ENCODE peak calls at places on chromosome 1, in seven cellular contexts. One of them, this sample, is unnamed.

GRCh38 chr1:233295775-233296322 is 324 bp upstream of the PCNX2 start:
- DNase-seq in neural crest cell: no peak
- DNase-seq in HFF-Myc: no peak
- DNase-seq in IMR-90: no peak
- DNase-seq in foreskin keratinocyte: no peak
- DNase-seq in mammary epithelial cell: no peak
- DNase-seq in type B pancreatic cell: no peak
- DNase-seq in this sample: no peak

GRCh38 chr1:165707984-165708706 is 9.8 kb upstream of the ALDH9A1 start:
- DNase-seq in IMR-90: no peak
- DNase-seq in type B pancreatic cell: no peak
- DNase-seq in HFF-Myc: no peak
- DNase-seq in foreskin keratinocyte: no peak
- DNase-seq in mammary epithelial cell: no peak
- DNase-seq in neural crest cell: no peak
- DNase-seq in this sample: no peak

GRCh38 chr1:201724760-201725105 is 104.2 kb upstream of the IPO9 start:
- DNase-seq in mammary epithelial cell: no peak
- DNase-seq in foreskin keratinocyte: no peak
- DNase-seq in IMR-90: peak
- DNase-seq in type B pancreatic cell: no peak
- DNase-seq in HFF-Myc: no peak
- DNase-seq in neural crest cell: no peak
- DNase-seq in this sample: peak

GRCh38 chr1:222012816-222013215 is 270.9 kb upstream of the DUSP10 start:
- DNase-seq in type B pancreatic cell: no peak
- DNase-seq in neural crest cell: no peak
- DNase-seq in IMR-90: no peak
- DNase-seq in foreskin keratinocyte: no peak
- DNase-seq in mammary epithelial cell: no peak
- DNase-seq in HFF-Myc: no peak
- DNase-seq in this sample: no peak

GRCh38 chr1:25161981-25162380 is 70.3 kb downstream of the SYF2 start:
- DNase-seq in foreskin keratinocyte: no peak
- DNase-seq in type B pancreatic cell: no peak
- DNase-seq in mammary epithelial cell: no peak
- DNase-seq in neural crest cell: no peak
- DNase-seq in IMR-90: no peak
- DNase-seq in HFF-Myc: no peak
- DNase-seq in this sample: no peak

GRCh38 chr1:202286622-202287097 is 55.1 kb downstream of the UBE2T start:
- DNase-seq in neural crest cell: no peak
- DNase-seq in HFF-Myc: peak
- DNase-seq in IMR-90: peak
- DNase-seq in type B pancreatic cell: no peak
- DNase-seq in mammary epithelial cell: no peak
- DNase-seq in foreskin keratinocyte: no peak
- DNase-seq in this sample: no peak

GRCh38 chr1:231631717-231632116 is 5.1 kb downstream of the DISC1 start:
- DNase-seq in IMR-90: peak
- DNase-seq in neural crest cell: no peak
- DNase-seq in type B pancreatic cell: no peak
- DNase-seq in foreskin keratinocyte: no peak
- DNase-seq in mammary epithelial cell: no peak
- DNase-seq in HFF-Myc: no peak
- DNase-seq in this sample: no peak

GRCh38 chr1:8910914-8911313 is 32.4 kb upstream of the ENO1 start:
- DNase-seq in neural crest cell: no peak
- DNase-seq in foreskin keratinocyte: no peak
- DNase-seq in mammary epithelial cell: peak
- DNase-seq in IMR-90: peak
- DNase-seq in HFF-Myc: no peak
- DNase-seq in type B pancreatic cell: no peak
- DNase-seq in this sample: no peak

GRCh38 chr1:162091681-162092524 is 22.4 kb downstream of the NOS1AP start:
- DNase-seq in HFF-Myc: no peak
- DNase-seq in IMR-90: no peak
- DNase-seq in type B pancreatic cell: no peak
- DNase-seq in neural crest cell: no peak
- DNase-seq in foreskin keratinocyte: no peak
- DNase-seq in mammary epithelial cell: no peak
- DNase-seq in this sample: no peak

GRCh38 chr1:150613061-150613920 is 16.1 kb downstream of the ENSA start:
- DNase-seq in mammary epithelial cell: peak
- DNase-seq in type B pancreatic cell: no peak
- DNase-seq in HFF-Myc: peak
- DNase-seq in neural crest cell: no peak
- DNase-seq in foreskin keratinocyte: peak
- DNase-seq in IMR-90: peak
- DNase-seq in this sample: peak

GRCh38 chr1:66436378-66437135 is 97.4 kb upstream of the SGIP1 start:
- DNase-seq in foreskin keratinocyte: peak
- DNase-seq in IMR-90: peak
- DNase-seq in type B pancreatic cell: no peak
- DNase-seq in mammary epithelial cell: peak
- DNase-seq in neural crest cell: no peak
- DNase-seq in HFF-Myc: peak
- DNase-seq in this sample: no peak

GRCh38 chr1:11879311-11880180 is 20.8 kb upstream of the NPPB start:
- DNase-seq in type B pancreatic cell: no peak
- DNase-seq in mammary epithelial cell: no peak
- DNase-seq in HFF-Myc: no peak
- DNase-seq in IMR-90: no peak
- DNase-seq in neural crest cell: no peak
- DNase-seq in foreskin keratinocyte: no peak
- DNase-seq in this sample: no peak

GRCh38 chr1:72724951-72725863 is 442.9 kb upstream of the NEGR1 start:
- DNase-seq in HFF-Myc: no peak
- DNase-seq in IMR-90: no peak
- DNase-seq in type B pancreatic cell: peak
- DNase-seq in mammary epithelial cell: no peak
- DNase-seq in neural crest cell: peak
- DNase-seq in foreskin keratinocyte: no peak
- DNase-seq in this sample: peak

GRCh38 chr1:229885568-229886495 is 181.2 kb upstream of the GALNT2 start:
- DNase-seq in mammary epithelial cell: no peak
- DNase-seq in foreskin keratinocyte: no peak
- DNase-seq in neural crest cell: no peak
- DNase-seq in IMR-90: no peak
- DNase-seq in HFF-Myc: no peak
- DNase-seq in type B pancreatic cell: peak
- DNase-seq in this sample: no peak

GRCh38 chr1:56517404-56518130 is 61.8 kb downstream of the PLPP3 start:
- DNase-seq in neural crest cell: no peak
- DNase-seq in IMR-90: no peak
- DNase-seq in foreskin keratinocyte: no peak
- DNase-seq in HFF-Myc: no peak
- DNase-seq in mammary epithelial cell: peak
- DNase-seq in type B pancreatic cell: no peak
- DNase-seq in this sample: no peak

GRCh38 chr1:202264300-202265075 is 70.9 kb downstream of the LGR6 start:
- DNase-seq in mammary epithelial cell: no peak
- DNase-seq in type B pancreatic cell: no peak
- DNase-seq in IMR-90: no peak
- DNase-seq in HFF-Myc: no peak
- DNase-seq in foreskin keratinocyte: no peak
- DNase-seq in neural crest cell: no peak
- DNase-seq in this sample: no peak

GRCh38 chr1:22451702-22452400 is at the start of gene ZBTB40:
- DNase-seq in HFF-Myc: peak
- DNase-seq in mammary epithelial cell: peak
- DNase-seq in type B pancreatic cell: peak
- DNase-seq in neural crest cell: peak
- DNase-seq in IMR-90: peak
- DNase-seq in foreskin keratinocyte: peak
- DNase-seq in this sample: peak
- TF ChIP-seq CTCF in HFF-Myc: no peak
- TF ChIP-seq CTCF in mammary epithelial cell: no peak
- TF ChIP-seq CTCF in type B pancreatic cell: no peak
- TF ChIP-seq CTCF in neural crest cell: no peak
- TF ChIP-seq CTCF in IMR-90: no peak
- TF ChIP-seq CTCF in foreskin keratinocyte: no peak
- TF ChIP-seq CTCF in this sample: no peak

DNA sequence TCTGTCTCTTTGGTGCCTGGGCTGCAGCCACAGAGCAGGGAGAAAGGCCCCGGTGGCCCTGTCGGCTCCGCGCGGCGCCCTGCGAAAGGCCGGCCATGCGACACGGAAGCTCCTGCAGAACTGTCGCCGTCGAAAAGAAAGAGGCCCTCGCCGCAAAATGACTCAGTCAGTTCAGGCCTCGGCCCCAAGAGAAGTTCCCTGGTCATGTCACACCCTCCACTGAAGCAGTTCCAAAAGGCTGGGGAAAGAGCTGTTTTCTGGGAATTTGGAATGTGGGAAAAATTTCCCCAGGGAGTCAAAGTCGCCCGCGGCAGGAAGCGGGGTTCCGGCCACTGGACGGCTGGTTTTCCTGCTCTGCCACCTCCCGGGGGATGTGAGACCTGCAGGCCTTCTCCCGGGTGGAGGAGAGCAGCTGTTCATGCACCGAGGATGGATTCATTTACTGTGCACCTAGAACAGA is 115.8 kb upstream of the ZNF678 start:
- DNase-seq in foreskin keratinocyte: no peak
- DNase-seq in neural crest cell: peak
- DNase-seq in mammary epithelial cell: no peak
- DNase-seq in IMR-90: no peak
- DNase-seq in HFF-Myc: no peak
- DNase-seq in type B pancreatic cell: no peak
- DNase-seq in this sample: peak
- TF ChIP-seq CTCF in foreskin keratinocyte: peak
- TF ChIP-seq CTCF in neural crest cell: peak
- TF ChIP-seq CTCF in mammary epithelial cell: no peak
- TF ChIP-seq CTCF in IMR-90: peak
- TF ChIP-seq CTCF in HFF-Myc: peak
- TF ChIP-seq CTCF in type B pancreatic cell: peak
- TF ChIP-seq CTCF in this sample: peak

GRCh38 chr1:105138445-105138821 is 1388.7 kb downstream of the AMY1C start:
- DNase-seq in HFF-Myc: no peak
- DNase-seq in IMR-90: no peak
- DNase-seq in type B pancreatic cell: no peak
- DNase-seq in mammary epithelial cell: no peak
- DNase-seq in neural crest cell: no peak
- DNase-seq in foreskin keratinocyte: no peak
- DNase-seq in this sample: peak

DNA sequence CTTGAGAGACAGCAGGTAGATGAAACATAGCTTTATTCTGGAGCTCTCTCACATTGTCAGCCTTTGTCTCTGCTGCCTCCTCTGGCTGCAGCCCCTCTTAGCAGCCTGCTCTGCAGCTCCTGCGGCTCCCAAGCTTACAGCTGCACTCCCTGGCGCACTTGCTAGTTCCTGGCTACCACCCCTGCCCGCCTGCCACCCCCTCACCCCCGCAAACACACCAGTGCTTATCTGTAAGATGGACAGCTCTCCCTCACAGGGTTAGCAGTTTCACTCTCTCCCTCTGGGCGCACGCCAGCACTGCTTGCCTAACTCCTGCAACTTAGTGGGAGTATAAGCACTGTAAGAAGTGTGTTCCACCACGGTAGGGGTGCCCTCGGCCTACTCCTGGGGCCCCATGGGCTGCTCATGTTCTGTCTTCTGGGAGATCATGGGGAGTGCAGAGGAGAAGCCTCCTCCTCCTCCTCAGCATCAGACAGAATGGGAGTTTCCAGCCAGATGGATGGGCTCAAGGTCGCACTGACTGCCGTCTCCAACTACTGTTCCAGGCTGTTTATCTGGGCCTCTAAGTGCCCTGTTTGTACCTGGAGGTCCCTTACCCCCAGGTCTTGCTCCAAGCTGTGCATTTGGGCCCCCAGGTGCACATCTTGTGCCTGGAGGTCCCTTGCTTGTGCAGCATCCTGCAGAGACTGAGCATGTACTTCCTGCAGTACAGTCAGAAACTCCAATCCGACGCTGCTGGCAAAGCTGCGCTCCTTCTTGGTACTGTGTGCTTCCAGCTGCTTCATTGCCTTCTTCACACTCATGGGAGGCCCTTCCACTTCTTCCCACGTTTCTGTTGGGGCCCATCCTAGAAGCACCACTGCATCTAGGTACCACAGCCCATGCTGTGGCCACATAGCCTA is 1388.1 kb downstream of the AMY1C start:
- DNase-seq in mammary epithelial cell: no peak
- DNase-seq in neural crest cell: peak
- DNase-seq in foreskin keratinocyte: no peak
- DNase-seq in HFF-Myc: no peak
- DNase-seq in type B pancreatic cell: no peak
- DNase-seq in IMR-90: no peak
- DNase-seq in this sample: peak
- TF ChIP-seq CTCF in mammary epithelial cell: no peak
- TF ChIP-seq CTCF in neural crest cell: peak
- TF ChIP-seq CTCF in foreskin keratinocyte: no peak
- TF ChIP-seq CTCF in HFF-Myc: no peak
- TF ChIP-seq CTCF in type B pancreatic cell: peak
- TF ChIP-seq CTCF in IMR-90: no peak
- TF ChIP-seq CTCF in this sample: peak

DNA sequence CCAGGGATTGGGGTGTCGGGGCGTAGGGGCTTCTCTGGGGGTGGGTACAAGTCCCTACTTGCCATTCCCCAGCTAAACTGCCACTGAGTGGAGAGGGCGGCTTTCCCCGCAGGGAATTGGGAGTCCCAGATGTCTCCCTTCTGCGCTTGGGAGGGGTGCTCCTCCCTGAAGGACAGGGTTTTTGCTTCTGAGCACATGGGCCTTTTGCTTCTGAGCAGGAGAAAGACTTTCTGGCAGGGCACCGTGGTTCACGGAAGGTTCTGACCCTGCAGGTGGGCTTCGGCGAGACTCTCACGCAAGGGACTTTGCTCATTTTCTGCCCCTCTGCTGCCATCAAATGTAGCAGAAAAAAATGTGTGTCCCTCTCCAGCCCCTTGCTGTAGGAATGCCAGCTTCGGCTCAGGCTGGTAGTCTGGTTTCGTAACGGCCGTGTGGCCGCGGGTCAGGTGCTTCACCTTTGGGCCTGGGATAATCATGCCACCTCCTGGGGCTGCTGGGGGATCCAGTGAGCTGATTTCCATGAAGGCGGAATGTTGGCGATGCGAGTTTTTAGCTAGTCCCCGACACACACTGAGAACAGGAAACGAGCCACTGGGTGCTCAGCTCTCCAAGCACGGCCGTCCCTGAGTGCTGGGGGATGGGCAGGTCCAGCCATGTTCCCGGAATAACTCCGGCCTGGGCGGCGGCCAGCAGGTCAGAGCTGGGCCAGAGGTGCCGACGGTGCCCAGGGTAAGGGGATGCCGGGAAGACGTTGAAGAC is 364.0 kb downstream of the CAMTA1 start:
- DNase-seq in foreskin keratinocyte: no peak
- DNase-seq in HFF-Myc: no peak
- DNase-seq in type B pancreatic cell: no peak
- DNase-seq in neural crest cell: no peak
- DNase-seq in mammary epithelial cell: no peak
- DNase-seq in IMR-90: no peak
- DNase-seq in this sample: peak
- TF ChIP-seq CTCF in foreskin keratinocyte: no peak
- TF ChIP-seq CTCF in HFF-Myc: no peak
- TF ChIP-seq CTCF in type B pancreatic cell: no peak
- TF ChIP-seq CTCF in neural crest cell: no peak
- TF ChIP-seq CTCF in mammary epithelial cell: no peak
- TF ChIP-seq CTCF in IMR-90: no peak
- TF ChIP-seq CTCF in this sample: no peak